ENCODE peak calls at places on chromosomes 7 and 10, in ten cellular contexts. A is GM23338, F is H9, M is fibroblast of lung, Y is PC-3, E is astrocyte, I is HepG2, C is HCT116, O is neural progenitor cell, U is IMR-90. L is an unnamed sample.
A peak's percentile ranks its signal among the peaks of the same experiment; 100 is the strongest.

GRCh38 chr7:26070290-26070689 is 81.7 kb upstream of the NFE2L3 start:
- DNase-seq in Y (no peak), F (no peak), O (no peak), A (no peak), M (no peak), C (no peak), U (no peak), E (no peak), I (no peak), L (no peak)

GRCh38 chr7:70637726-70638125 is 494.2 kb upstream of the GALNT17 start:
- DNase-seq in Y (no peak), F (peak; percentile 42), I (no peak), M (no peak), U (no peak), A (peak; percentile 64), C (no peak), O (no peak), E (no peak), L (no peak)

GRCh38 chr7:38934536-38934935 is 25.5 kb upstream of the VPS41 start:
- DNase-seq in Y (peak; percentile 44), A (no peak), C (no peak), U (no peak), I (no peak), F (no peak), O (peak; percentile 48), M (peak; percentile 22), E (peak; percentile 4), L (peak; percentile 5)

GRCh38 chr10:62763155-62763554 is 41.4 kb upstream of the ADO start:
- DNase-seq in Y (no peak), E (peak; percentile 56), O (no peak), C (no peak), U (no peak), M (peak; percentile 68), I (no peak), F (no peak), A (no peak), L (no peak)

GRCh38 chr7:45102785-45103712 is 8.4 kb downstream of the TBRG4 start:
- DNase-seq in O (no peak), U (no peak), I (no peak), M (no peak), C (no peak), F (no peak), A (no peak), Y (no peak), E (no peak), L (no peak)

GRCh38 chr7:133319842-133320241 is 67.0 kb downstream of the EXOC4 start:
- DNase-seq in A (no peak), U (no peak), F (no peak), Y (no peak), C (no peak), I (no peak), E (no peak), O (no peak), M (no peak), L (no peak)

GRCh38 chr7:112162161-112163020 is 43.8 kb downstream of the DOCK4 start:
- DNase-seq in M (peak; percentile 68), C (no peak), A (peak; percentile 89), F (peak; percentile 89), O (peak; percentile 87), I (peak; percentile 89), Y (peak; percentile 58), E (peak; percentile 54), U (peak; percentile 58), L (no peak)

GRCh38 chr10:128035557-128035973 is 90.7 kb downstream of the MKI67 start:
- DNase-seq in Y (peak; percentile 49), A (peak; percentile 81), C (peak; percentile 21), M (no peak), F (peak; percentile 82), U (no peak), E (no peak), I (no peak), O (peak; percentile 67), L (peak; percentile 32)

GRCh38 chr7:142516038-142516501 is 233.2 kb upstream of the PRSS1 start:
- DNase-seq in O (peak; percentile 70), M (peak; percentile 57), E (peak; percentile 45), F (peak; percentile 60), I (peak; percentile 55), Y (peak; percentile 78), U (peak; percentile 72), A (peak; percentile 83), C (peak; percentile 61), L (peak; percentile 61)

GRCh38 chr10:76017733-76018433 is 586.5 kb downstream of the LRMDA start:
- DNase-seq in A (no peak), I (no peak), O (no peak), U (no peak), C (no peak), Y (no peak), M (no peak), E (no peak), F (no peak), L (no peak)

GRCh38 chr7:107047902-107048782 is 3.6 kb downstream of the PRKAR2B start:
- DNase-seq in A (peak; percentile 74), F (peak; percentile 55), C (no peak), Y (peak; percentile 22), O (no peak), M (peak; percentile 46), I (no peak), E (peak; percentile 22), U (peak; percentile 50), L (no peak)

GRCh38 chr7:98086231-98086855 is 20.3 kb upstream of the LMTK2 start:
- DNase-seq in E (no peak), O (no peak), A (no peak), C (no peak), U (no peak), I (no peak), M (no peak), Y (peak; percentile 97), F (no peak), L (peak; percentile 95)

GRCh38 chr7:68038621-68039314 is 1042.1 kb downstream of the TYW1 start:
- DNase-seq in F (no peak), O (no peak), C (no peak), A (no peak), U (no peak), E (peak; percentile 74), Y (peak; percentile 18), M (peak; percentile 81), I (peak; percentile 20), L (no peak)
- H4K20me1 ChIP-seq in F (no peaks in the 10 kb centered on the region), O (no peaks in the 10 kb centered on the region), C (no peaks in the 10 kb centered on the region), A (no peaks in the 10 kb centered on the region), U (no peaks in the 10 kb centered on the region), E (no peaks in the 10 kb centered on the region), Y (no peaks in the 10 kb centered on the region), M (no peaks in the 10 kb centered on the region), I (no peaks in the 10 kb centered on the region), L (no peaks in the 10 kb centered on the region)

DNA sequence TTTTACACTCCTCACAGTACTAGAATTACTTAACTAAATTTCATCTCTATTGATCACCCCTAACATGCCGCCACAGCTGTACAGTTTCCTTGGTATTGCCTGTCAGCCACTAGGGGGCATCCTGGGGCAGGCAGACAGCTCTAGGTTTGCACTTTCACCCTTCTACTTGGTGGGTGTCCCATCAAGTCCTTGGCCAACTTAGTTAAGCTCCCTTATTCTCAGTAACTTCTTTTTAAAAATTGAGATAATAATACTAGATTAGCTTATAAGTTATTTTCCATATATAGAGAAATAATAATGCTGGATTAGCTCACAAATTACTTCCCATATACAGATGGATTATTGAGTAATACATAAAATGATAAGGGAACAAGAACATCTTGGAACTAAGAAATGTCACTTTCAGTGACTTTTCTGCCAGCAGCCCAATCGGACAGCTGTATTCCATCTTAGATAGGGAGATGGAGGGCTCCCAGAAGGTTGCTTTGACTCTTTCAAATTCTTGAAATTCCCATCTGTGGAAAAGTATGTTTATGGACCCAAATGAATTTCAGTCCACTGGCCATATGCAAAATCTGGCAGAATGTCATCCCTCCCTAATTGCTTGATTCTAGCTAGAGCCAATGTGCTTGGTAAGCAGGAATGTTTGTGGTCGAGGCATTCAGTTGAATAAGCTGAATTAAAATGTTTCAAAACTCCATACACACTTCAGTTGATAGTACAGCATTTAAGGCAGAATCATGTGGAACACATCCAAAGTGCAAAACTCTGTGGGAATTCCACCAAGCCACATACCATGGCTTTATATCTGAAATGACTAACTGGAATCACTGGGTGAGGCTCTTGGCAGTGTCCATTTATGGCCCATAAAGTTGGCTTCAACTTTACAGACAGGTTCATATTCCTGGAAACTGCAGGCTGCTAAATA is 309.7 kb downstream of the CSTF2T start:
- DNase-seq in E (peak; percentile 100), O (peak; percentile 78), C (peak; percentile 16), A (peak; percentile 78), U (peak; percentile 99), I (peak; percentile 32), Y (peak; percentile 100), F (peak; percentile 68), M (peak; percentile 100), L (peak; percentile 15)
- H3K27ac ChIP-seq in E (no peak overlapping the region), O (no peak overlapping the region), C (no peak overlapping the region), A (no peak overlapping the region), U (peak overlapping the region; percentile 87), I (no peak overlapping the region), Y (peak overlapping the region; percentile 77), F (no peak overlapping the region), M (no peak overlapping the region), L (no peak overlapping the region)

GRCh38 chr10:84824525-84824924 is 496.1 kb downstream of the CCSER2 start:
- DNase-seq in M (no peak), C (no peak), E (no peak), U (no peak), A (no peak), O (no peak), F (no peak), I (no peak), Y (no peak), L (no peak)

GRCh38 chr10:84820596-84820995 is 492.2 kb downstream of the CCSER2 start:
- DNase-seq in M (no peak), E (no peak), I (no peak), C (no peak), Y (no peak), A (no peak), U (no peak), O (no peak), F (no peak), L (peak; percentile 6)

GRCh38 chr10:84818956-84819355 is 490.6 kb downstream of the CCSER2 start:
- DNase-seq in E (no peak), F (no peak), C (no peak), M (no peak), Y (no peak), O (no peak), I (no peak), U (no peak), A (no peak), L (no peak)

GRCh38 chr10:84822926-84823325 is 494.5 kb downstream of the CCSER2 start:
- DNase-seq in C (no peak), M (peak; percentile 17), O (no peak), Y (no peak), A (no peak), U (no peak), F (no peak), E (no peak), I (no peak), L (no peak)

DNA sequence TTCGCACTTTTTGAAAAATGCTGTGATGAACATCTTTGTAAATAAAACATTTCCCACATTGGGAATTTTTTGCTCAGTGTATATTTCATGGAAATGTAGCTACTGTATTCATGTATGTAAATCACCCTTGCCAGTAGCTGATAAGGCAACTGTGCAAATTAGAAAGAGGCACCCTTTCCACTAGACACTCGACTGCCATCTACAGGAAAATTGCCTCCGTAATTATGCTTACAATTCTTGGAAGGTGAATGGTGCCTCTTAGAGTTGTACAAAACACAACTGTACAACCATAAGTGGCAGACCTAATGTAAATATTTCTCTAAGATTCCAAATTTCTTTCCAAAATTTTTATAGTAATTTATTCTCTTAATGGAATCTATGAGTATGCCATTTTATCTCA is 491.7 kb downstream of the CCSER2 start:
- DNase-seq in M (no peak), E (no peak), C (peak; percentile 10), I (peak; percentile 11), A (no peak), F (no peak), Y (peak; percentile 38), O (no peak), U (no peak), L (no peak)
- H4K20me1 ChIP-seq in M (no peaks in the 10 kb centered on the region), E (no peaks in the 10 kb centered on the region), C (no peaks in the 10 kb centered on the region), I (no peaks in the 10 kb centered on the region), A (no peaks in the 10 kb centered on the region), F (no peaks in the 10 kb centered on the region), Y (no peaks in the 10 kb centered on the region), O (no peaks in the 10 kb centered on the region), U (no peaks in the 10 kb centered on the region), L (no peaks in the 10 kb centered on the region)

GRCh38 chr7:50868426-50869100 is 85.9 kb upstream of the GRB10 start:
- DNase-seq in M (no peak), A (no peak), E (no peak), O (no peak), I (no peak), U (peak; percentile 15), Y (peak; percentile 53), F (no peak), C (no peak), L (peak; percentile 12)
- H3K27ac ChIP-seq in M (no peak overlapping the region), A (no peak overlapping the region), E (peak overlapping the region; percentile 93), O (no peak overlapping the region), I (no peak overlapping the region), U (no peak overlapping the region), Y (peak overlapping the region; percentile 85), F (no peak overlapping the region), C (no peak overlapping the region), L (peak overlapping the region; percentile 48)